ENCODE peak calls at places on chromosomes 2 and 18, in five cellular contexts. Q, L, U, H and Y are unnamed samples.
A peak's percentile ranks its signal among the peaks of the same experiment; 100 is the strongest.

GRCh38 chr2:219398721-219399333 is 11.1 kb upstream of the DNPEP start:
- DNase-seq in L (no peak), Q (no peak), U (peak; percentile 71), H (peak; percentile 63), Y (no peak)

GRCh38 chr2:133732982-133733670 is 164.9 kb upstream of the NCKAP5 start:
- DNase-seq in U (no peak), L (no peak), H (no peak), Q (no peak), Y (no peak)

GRCh38 chr2:162509288-162509968 is 165.5 kb downstream of the GCA start:
- DNase-seq in U (no peak), H (no peak), L (no peak), Q (no peak), Y (no peak)

GRCh38 chr2:23376972-23377371 is 8.0 kb upstream of the KLHL29 start:
- DNase-seq in Q (peak; percentile 65), L (no peak), U (no peak), H (no peak), Y (no peak)

GRCh38 chr2:175304541-175304940 is 123.0 kb upstream of the ATP5MC3 start:
- DNase-seq in H (no peak), Q (no peak), L (no peak), U (no peak), Y (no peak)

GRCh38 chr18:77068321-77068841 is 64.2 kb downstream of the MBP start:
- DNase-seq in U (no peak), Q (peak; percentile 72), H (no peak), L (peak; percentile 81), Y (peak; percentile 53)

GRCh38 chr2:16031055-16031847 is 90.9 kb downstream of the MYCN start:
- DNase-seq in H (no peak), U (no peak), L (no peak), Q (no peak), Y (no peak)

GRCh38 chr2:103754530-103754929 is 992.7 kb downstream of the TMEM182 start:
- DNase-seq in H (no peak), U (no peak), Q (no peak), L (no peak), Y (no peak)

GRCh38 chr18:26307161-26307773 is 81.0 kb downstream of the TAF4B start:
- DNase-seq in Q (peak; percentile 78), L (peak; percentile 73), U (no peak), H (peak; percentile 47), Y (peak; percentile 7)

GRCh38 chr18:59861009-59861408 is 38.8 kb upstream of the PMAIP1 start:
- DNase-seq in H (no peak), U (no peak), Q (peak; percentile 37), L (no peak), Y (no peak)

GRCh38 chr2:29532451-29532850 is 388.9 kb downstream of the ALK start:
- DNase-seq in U (no peak), Q (peak; percentile 2), H (no peak), L (no peak), Y (no peak)

GRCh38 chr2:7819860-7820259 is 862.0 kb upstream of the ID2 start:
- DNase-seq in U (no peak), Q (no peak), H (no peak), L (peak; percentile 25), Y (no peak)

GRCh38 chr2:219001577-219002394 is 8.6 kb upstream of the CRYBA2 start:
- DNase-seq in Q (no peak), H (peak; percentile 99), U (no peak), L (no peak), Y (no peak)

GRCh38 chr2:234198976-234199375 is 148.5 kb downstream of the SPP2 start:
- DNase-seq in Q (peak; percentile 12), U (no peak), L (no peak), H (no peak), Y (no peak)

GRCh38 chr2:143717053-143717452 is 587.8 kb downstream of the ARHGAP15 start:
- DNase-seq in H (no peak), Q (peak; percentile 33), L (no peak), U (no peak), Y (no peak)

GRCh38 chr2:99609851-99610381 is 120.1 kb upstream of the REV1 start:
- DNase-seq in Q (no peak), U (no peak), L (no peak), H (no peak), Y (no peak)

GRCh38 chr2:234593636-234594035 is 96.8 kb upstream of the ARL4C start:
- DNase-seq in Q (no peak), U (no peak), H (no peak), L (no peak), Y (no peak)